ENCODE peak calls at places on chromosome 6, in ten cellular contexts. X is left ventricle myocardium superior; K is activated naive CD4-positive, alpha-beta T cell treated with anti-CD3 and anti-CD28 coated beads, Interleukin-2, amount 50 U/mL, for 72 hours; R is pancreas; T is right cardiac atrium; Y is activated CD8-positive, alpha-beta T cell treated with anti-CD3 and anti-CD28 coated beads for 36 hours; A is CD8-positive, alpha-beta T cell; Q is upper lobe of right lung; L is naive thymus-derived CD4-positive, alpha-beta T cell; S is naive thymus-derived CD8-positive, alpha-beta T cell. D is an unnamed sample.

GRCh38 chr6:11232177-11232967 is at the start of gene NEDD9:
- ATAC-seq in L (peak; percentile 97), R (peak; percentile 99), S (peak; percentile 96), T (peak; percentile 99), Q (peak; percentile 96), A (peak; percentile 94), Y (peak; percentile 96), K (peak; percentile 97), X (peak; percentile 99), D (peak; percentile 100)

GRCh38 chr6:16849280-16850210 is 88.3 kb upstream of the ATXN1 start:
- ATAC-seq in X (peak; percentile 14), T (peak; percentile 60), A (peak; percentile 49), L (peak; percentile 78), S (no peak), K (peak; percentile 26), R (peak; percentile 40), Q (peak; percentile 49), Y (peak; percentile 34), D (no peak)

GRCh38 chr6:154057098-154057497 is 18.1 kb downstream of the OPRM1 start:
- ATAC-seq in L (no peak), K (no peak), A (no peak), T (no peak), R (peak; percentile 73), X (no peak), Q (no peak), Y (no peak), S (no peak), D (no peak)

GRCh38 chr6:136158398-136158797 is 91.7 kb downstream of the MTFR2 start:
- ATAC-seq in Y (no peak), T (peak; percentile 96), L (no peak), K (no peak), X (peak; percentile 93), S (no peak), A (no peak), Q (peak; percentile 86), R (peak; percentile 97), D (no peak)

GRCh38 chr6:26331809-26332226 is 33.2 kb upstream of the BTN3A2 start:
- ATAC-seq in Y (peak; percentile 24), T (no peak), Q (no peak), A (peak; percentile 46), R (no peak), L (no peak), K (no peak), S (peak; percentile 50), X (no peak), D (no peak)

GRCh38 chr6:130613176-130613575 is 214.0 kb upstream of the SMLR1 start:
- ATAC-seq in T (no peak), Q (no peak), R (no peak), A (no peak), S (no peak), X (no peak), Y (no peak), L (no peak), K (no peak), D (no peak)

GRCh38 chr6:241331-241865 is 50.9 kb upstream of the DUSP22 start:
- ATAC-seq in L (no peak), Y (no peak), T (no peak), A (no peak), K (no peak), Q (no peak), S (no peak), R (no peak), X (no peak), D (no peak)

GRCh38 chr6:42692151-42692911 is 30.1 kb downstream of the PRPH2 start:
- ATAC-seq in K (peak; percentile 52), S (peak; percentile 11), T (peak; percentile 55), Y (peak; percentile 79), A (peak; percentile 14), R (no peak), L (no peak), X (peak; percentile 34), Q (peak; percentile 79), D (no peak)

GRCh38 chr6:131368077-131368911 is 204.7 kb upstream of the ARG1 start:
- ATAC-seq in K (no peak), A (no peak), T (peak; percentile 89), X (peak; percentile 71), Y (no peak), S (peak; percentile 28), Q (peak; percentile 86), L (peak; percentile 40), R (peak; percentile 97), D (peak; percentile 55)

GRCh38 chr6:53159558-53159957 is 10.9 kb upstream of the GCM1 start:
- ATAC-seq in S (no peak), L (no peak), K (no peak), T (no peak), Q (no peak), A (no peak), X (no peak), R (no peak), Y (no peak), D (no peak)

GRCh38 chr6:39901116-39901655 is 33.1 kb downstream of the MOCS1 start:
- ATAC-seq in Y (no peak), T (no peak), X (no peak), A (no peak), L (no peak), S (no peak), R (no peak), K (no peak), Q (no peak), D (no peak)

GRCh38 chr6:108285381-108285780 is 9.5 kb upstream of the AFG1L start:
- ATAC-seq in Q (no peak), K (no peak), L (no peak), X (no peak), A (no peak), Y (no peak), T (no peak), R (no peak), S (no peak), D (no peak)

GRCh38 chr6:159107451-159108260 is 61.5 kb upstream of the FNDC1 start:
- ATAC-seq in A (peak; percentile 70), K (peak; percentile 60), R (no peak), S (peak; percentile 74), Y (peak; percentile 62), X (no peak), L (peak; percentile 55), T (no peak), Q (no peak), D (peak; percentile 76)

GRCh38 chr6:151414641-151415260 is 23.4 kb upstream of the ZBTB2 start:
- ATAC-seq in K (no peak), X (no peak), L (no peak), Q (no peak), T (no peak), A (no peak), R (no peak), S (no peak), Y (no peak), D (no peak)

GRCh38 chr6:127959869-127960268 is 59.0 kb upstream of the THEMIS start:
- ATAC-seq in Q (no peak), A (no peak), L (no peak), T (no peak), R (no peak), Y (no peak), X (no peak), S (no peak), K (no peak), D (no peak)

GRCh38 chr6:15426926-15427325 is 181.1 kb downstream of the JARID2 start:
- ATAC-seq in L (no peak), Q (no peak), A (no peak), Y (no peak), K (no peak), X (no peak), T (no peak), R (no peak), S (no peak), D (no peak)

GRCh38 chr6:111242452-111242851 is 155.1 kb downstream of the SLC16A10 start:
- ATAC-seq in K (no peak), S (no peak), Y (no peak), L (no peak), R (no peak), A (no peak), T (no peak), Q (no peak), X (no peak), D (no peak)

GRCh38 chr6:129131282-129131681 is 248.3 kb downstream of the LAMA2 start:
- ATAC-seq in Q (peak; percentile 59), K (no peak), S (no peak), T (peak; percentile 93), L (no peak), Y (no peak), A (no peak), X (peak; percentile 81), R (peak; percentile 48), D (no peak)

GRCh38 chr6:124659427-124659826 is 302.8 kb upstream of the RNF217 start:
- ATAC-seq in T (no peak), A (no peak), S (no peak), L (no peak), R (no peak), X (no peak), Y (no peak), K (no peak), Q (no peak), D (no peak)

GRCh38 chr6:142975272-142975805 is 30.4 kb upstream of the HIVEP2 start:
- ATAC-seq in X (no peak), K (peak; percentile 24), L (peak; percentile 73), Q (peak; percentile 71), A (no peak), S (no peak), Y (no peak), T (no peak), R (no peak), D (no peak)

GRCh38 chr6:136125585-136125984 is 124.5 kb downstream of the MTFR2 start:
- ATAC-seq in Y (no peak), R (no peak), Q (peak; percentile 58), K (no peak), L (no peak), S (no peak), X (no peak), A (no peak), T (no peak), D (no peak)

GRCh38 chr6:84269947-84270733 is 42.7 kb upstream of the CEP162 start:
- ATAC-seq in Q (no peak), S (no peak), A (no peak), Y (no peak), R (peak; percentile 93), K (no peak), X (peak; percentile 29), T (peak; percentile 79), L (no peak), D (no peak)

GRCh38 chr6:30644769-30645168 is 2.2 kb upstream of the C6orf136 start:
- ATAC-seq in L (no peak), Y (no peak), K (no peak), A (no peak), S (no peak), T (no peak), R (no peak), X (no peak), Q (no peak), D (no peak)

GRCh38 chr6:128208078-128208477 is 307.2 kb upstream of the THEMIS start:
- ATAC-seq in A (no peak), Q (peak; percentile 62), S (no peak), T (no peak), X (no peak), Y (no peak), K (no peak), L (no peak), R (peak; percentile 66), D (no peak)

GRCh38 chr6:121614115-121614514 is 178.7 kb downstream of the GJA1 start:
- ATAC-seq in K (no peak), Y (no peak), A (no peak), L (no peak), S (no peak), T (no peak), R (no peak), Q (no peak), X (no peak), D (no peak)

GRCh38 chr6:158666637-158667359 is 16.9 kb downstream of the SYTL3 start:
- ATAC-seq in K (no peak), Y (no peak), X (peak; percentile 73), L (peak; percentile 75), R (peak; percentile 51), S (no peak), A (no peak), T (peak; percentile 67), Q (peak; percentile 89), D (peak; percentile 88)

GRCh38 chr6:21186479-21187055 is 407.0 kb upstream of the SOX4 start:
- ATAC-seq in T (no peak), X (no peak), L (no peak), A (no peak), Y (no peak), S (no peak), K (no peak), Q (no peak), R (no peak), D (no peak)

GRCh38 chr6:139823808-139824126 is 449.3 kb upstream of the CITED2 start:
- ATAC-seq in L (no peak), Y (no peak), Q (no peak), A (no peak), S (no peak), X (no peak), T (no peak), K (no peak), R (no peak), D (no peak)